ENCODE peak calls at places on chromosome 18, in nine cellular contexts. L is left ventricle myocardium inferior, U is Karpas-422, S is RWPE2, A is ascending aorta, P is psoas muscle, J is suprapubic skin, N is A673, R is tibial nerve. K is an unnamed sample.

GRCh38 chr18:5073026-5073944 is 123.8 kb downstream of the AKAIN1 start:
- DNase-seq in A (no peak), R (peak; percentile 11), N (peak; percentile 68), P (no peak), J (no peak), S (no peak), L (no peak), U (peak; percentile 79), K (peak; percentile 19)

GRCh38 chr18:44917865-44918476 is 237.3 kb downstream of the SETBP1 start:
- DNase-seq in R (no peak), A (no peak), L (no peak), N (no peak), P (no peak), S (no peak), J (no peak), U (no peak), K (no peak)

GRCh38 chr18:48059363-48060109 is 129.1 kb upstream of the SMAD2 start:
- DNase-seq in A (no peak), P (no peak), R (no peak), L (no peak), J (no peak), S (peak; percentile 23), U (no peak), N (no peak), K (no peak)

GRCh38 chr18:75607701-75608100 is 180.2 kb upstream of the SMIM21 start:
- DNase-seq in L (no peak), A (no peak), N (no peak), R (no peak), J (no peak), U (no peak), S (no peak), P (no peak), K (no peak)

GRCh38 chr18:51897884-51898283 is 442.1 kb upstream of the DCC start:
- DNase-seq in N (no peak), J (no peak), L (no peak), R (no peak), S (no peak), U (no peak), A (no peak), P (no peak), K (no peak)

GRCh38 chr18:49677762-49678398 is 116.0 kb downstream of the LIPG start:
- DNase-seq in N (no peak), R (no peak), S (no peak), L (no peak), A (no peak), U (peak; percentile 45), J (no peak), P (no peak), K (no peak)

GRCh38 chr18:27378396-27379094 is 193.4 kb upstream of the CHST9 start:
- DNase-seq in L (no peak), A (no peak), S (peak; percentile 54), U (no peak), N (no peak), R (no peak), J (no peak), P (no peak), K (no peak)

GRCh38 chr18:51151568-51152511 is 45.6 kb downstream of the MEX3C start:
- DNase-seq in S (no peak), N (no peak), U (no peak), L (no peak), R (no peak), A (no peak), P (no peak), J (no peak), K (peak; percentile 48)

GRCh38 chr18:62524443-62525200 is 1.8 kb downstream of the ZCCHC2 start:
- DNase-seq in U (peak; percentile 81), S (peak; percentile 55), L (peak; percentile 65), P (peak; percentile 73), N (peak; percentile 42), J (peak; percentile 76), R (peak; percentile 22), A (peak; percentile 69), K (peak; percentile 71)

GRCh38 chr18:50410894-50411293 is 36.0 kb downstream of the SKA1 start:
- DNase-seq in L (no peak), R (no peak), N (no peak), P (no peak), U (no peak), A (no peak), S (no peak), J (no peak), K (no peak)

GRCh38 chr18:13377496-13377895 is 158.9 kb downstream of the LDLRAD4 start:
- DNase-seq in R (no peak), N (no peak), P (no peak), U (no peak), J (no peak), S (no peak), L (no peak), A (no peak), K (no peak)

GRCh38 chr18:53534203-53534602 is 690.3 kb downstream of the MBD2 start:
- DNase-seq in P (no peak), S (no peak), A (no peak), N (no peak), R (no peak), L (no peak), J (no peak), U (no peak), K (no peak)

GRCh38 chr18:51397347-51397962 is 200.0 kb upstream of the MEX3C start:
- DNase-seq in P (no peak), N (no peak), R (no peak), S (no peak), A (no peak), L (no peak), U (no peak), J (no peak), K (no peak)

GRCh38 chr18:50190926-50191325 is 4.0 kb downstream of the MYO5B start:
- DNase-seq in N (no peak), U (no peak), P (no peak), L (no peak), A (no peak), R (no peak), S (no peak), J (no peak), K (no peak)

GRCh38 chr18:10397004-10397403 is 57.4 kb upstream of the APCDD1 start:
- DNase-seq in A (no peak), J (no peak), R (no peak), L (no peak), U (no peak), N (no peak), S (no peak), P (no peak), K (no peak)

GRCh38 chr18:31791817-31792579 is 31.3 kb upstream of the SLC25A52 start:
- DNase-seq in J (no peak), R (no peak), A (no peak), S (no peak), L (no peak), U (no peak), P (no peak), N (no peak), K (no peak)

GRCh38 chr18:76265375-76266225 is 229.4 kb downstream of the ZNF516 start:
- DNase-seq in J (no peak), S (no peak), N (no peak), U (no peak), A (no peak), L (peak; percentile 26), R (peak; percentile 45), P (peak; percentile 61), K (no peak)

GRCh38 chr18:56919190-56919589 is 227.7 kb upstream of the BOD1L2 start:
- DNase-seq in A (no peak), L (no peak), J (no peak), N (peak; percentile 15), U (no peak), S (no peak), P (no peak), R (no peak), K (no peak)

GRCh38 chr18:60247103-60247502 is 125.5 kb downstream of the MC4R start:
- DNase-seq in S (no peak), U (no peak), A (no peak), J (no peak), P (no peak), N (no peak), L (no peak), R (no peak), K (no peak)

GRCh38 chr18:35337256-35337655 is 7.0 kb downstream of the ZNF24 start:
- DNase-seq in J (no peak), U (no peak), R (no peak), P (no peak), S (no peak), N (no peak), L (no peak), A (no peak), K (no peak)
- H3K9me3 ChIP-seq in J (no peaks in the 10 kb centered on the region), U (no peaks in the 10 kb centered on the region), R (no peaks in the 10 kb centered on the region), P (no peaks in the 10 kb centered on the region), S (no peaks in the 10 kb centered on the region), N (no peaks in the 10 kb centered on the region), L (no peaks in the 10 kb centered on the region), A (no peaks in the 10 kb centered on the region), K (no peaks in the 10 kb centered on the region)

DNA sequence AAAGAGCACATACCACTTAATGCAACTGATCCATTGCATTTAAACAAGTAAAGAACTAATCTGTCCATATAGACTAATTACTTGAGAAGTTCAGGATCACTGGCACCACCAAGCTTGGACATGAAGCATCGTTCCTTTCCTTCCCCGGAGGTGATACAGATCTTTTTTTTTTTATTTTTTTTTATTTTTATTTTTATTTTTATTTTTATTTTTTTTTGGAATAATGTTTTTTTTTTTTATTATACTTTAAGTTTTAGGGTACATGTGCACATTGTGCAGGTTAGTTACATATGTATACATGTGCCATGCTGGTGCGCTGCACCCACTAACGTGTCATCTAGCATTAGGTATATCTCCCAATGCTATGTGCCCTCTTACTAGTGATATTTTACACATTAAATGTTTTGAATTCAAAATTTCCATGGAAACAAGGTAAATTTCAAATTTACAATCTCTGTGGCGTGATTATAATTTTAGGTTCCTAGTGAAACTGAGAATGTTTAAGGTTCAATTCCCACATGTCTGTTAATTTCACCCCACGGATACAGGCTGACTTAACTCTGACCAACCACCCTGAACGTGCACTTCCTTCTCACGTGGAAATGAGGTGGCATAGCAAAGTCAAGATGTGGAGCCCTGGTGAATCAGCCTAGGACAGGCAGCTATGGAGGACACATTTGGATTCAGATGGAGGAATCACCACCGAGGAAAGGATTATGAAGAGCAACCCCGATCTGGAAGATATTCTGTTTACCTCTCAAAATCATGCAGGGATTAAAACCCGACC is 101.6 kb upstream of the THOC1 start:
- DNase-seq in A (no peak), U (no peak), S (no peak), J (no peak), R (no peak), P (no peak), L (no peak), N (no peak), K (no peak)
- H3K4me1 ChIP-seq in A (no peaks in the 10 kb centered on the region), U (no peaks in the 10 kb centered on the region), S (no peaks in the 10 kb centered on the region), J (peaks cover 18% of the 10 kb centered on the region), R (peaks cover 4% of the 10 kb centered on the region), P (no peaks in the 10 kb centered on the region), L (peaks cover 21% of the 10 kb centered on the region), N (peaks cover 5% of the 10 kb centered on the region), K (no peaks in the 10 kb centered on the region)

GRCh38 chr18:23519725-23520124 is 16.4 kb downstream of the RMC1 start:
- DNase-seq in S (no peak), U (no peak), L (no peak), J (no peak), N (peak; percentile 33), P (no peak), A (no peak), R (no peak), K (no peak)
- H3K36me3 ChIP-seq in S (peaks cover 73% of the 10 kb centered on the region), U (peaks cover 49% of the 10 kb centered on the region), L (peaks cover 92% of the 10 kb centered on the region), J (peaks cover 68% of the 10 kb centered on the region), N (peaks cover 49% of the 10 kb centered on the region), P (peaks cover 86% of the 10 kb centered on the region), A (peaks cover 59% of the 10 kb centered on the region), R (no peaks in the 10 kb centered on the region), K (peaks cover 48% of the 10 kb centered on the region)

DNA sequence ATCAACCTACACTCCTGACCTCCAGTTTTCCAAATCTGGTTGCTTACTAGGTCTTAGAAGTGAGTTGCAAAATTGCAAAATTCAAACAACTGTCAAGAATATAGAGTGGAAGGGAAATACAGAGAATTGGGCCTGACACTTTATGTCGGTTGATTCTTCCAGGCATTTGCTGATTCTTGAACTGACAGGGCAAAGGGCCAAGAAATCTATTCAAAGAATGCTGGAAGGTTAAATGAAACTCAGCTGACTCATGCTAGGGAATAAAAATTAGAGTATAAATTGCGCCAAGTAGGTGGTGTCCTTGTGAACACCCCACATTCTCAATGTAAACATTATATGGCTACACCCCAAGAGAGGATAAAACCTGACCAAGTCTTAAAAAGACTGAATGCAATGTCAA is 21.5 kb upstream of the ZSCAN30 start:
- DNase-seq in R (no peak), N (no peak), U (no peak), P (no peak), S (no peak), A (no peak), L (no peak), J (no peak), K (no peak)
- H3K9me3 ChIP-seq in R (peaks cover 90% of the 10 kb centered on the region), N (peaks cover 63% of the 10 kb centered on the region), U (peaks cover 29% of the 10 kb centered on the region), P (peaks cover 67% of the 10 kb centered on the region), S (peaks cover 15% of the 10 kb centered on the region), A (peaks cover 33% of the 10 kb centered on the region), L (peaks cover 99% of the 10 kb centered on the region), J (peaks cover 19% of the 10 kb centered on the region), K (peaks cover 21% of the 10 kb centered on the region)